ENCODE peak calls at places on chromosomes 3 and 15, in seven cellular contexts. E is RWPE2; S is pancreas; Z is esophagus squamous epithelium; T is CD4-positive, alpha-beta memory T cell; R is adrenal gland; M is left ventricle myocardium inferior. G is an unnamed sample.

GRCh38 chr3:55818485-55818884 is 331.4 kb upstream of the WNT5A start:
- DNase-seq in E (no peak), T (no peak), R (no peak), Z (no peak), M (no peak), S (no peak), G (no peak)

GRCh38 chr3:194323785-194324735 is 27.1 kb downstream of the CPN2 start:
- DNase-seq in S (no peak), E (no peak), M (peak; percentile 89), T (peak; percentile 43), Z (no peak), R (peak; percentile 47), G (peak; percentile 62)

GRCh38 chr15:59991919-59992318 is 12.2 kb upstream of the FOXB1 start:
- DNase-seq in T (no peak), Z (no peak), R (no peak), E (no peak), S (no peak), M (no peak), G (no peak)

GRCh38 chr15:45242289-45242688 is 9.7 kb upstream of the SLC28A2 start:
- DNase-seq in Z (no peak), R (no peak), M (no peak), S (no peak), T (peak; percentile 0), E (no peak), G (no peak)

GRCh38 chr3:193605876-193606275 is 12.9 kb downstream of the OPA1 start:
- DNase-seq in M (no peak), R (peak; percentile 50), Z (no peak), S (no peak), T (peak; percentile 51), E (no peak), G (peak; percentile 56)

GRCh38 chr3:55486101-55486856 is 827 bp downstream of the WNT5A start:
- DNase-seq in R (no peak), Z (no peak), E (peak; percentile 70), M (peak; percentile 70), S (peak; percentile 87), T (no peak), G (no peak)

GRCh38 chr15:70471517-70471916 is 291.8 kb downstream of the UACA start:
- DNase-seq in R (no peak), M (no peak), E (no peak), T (no peak), S (no peak), Z (no peak), G (no peak)

GRCh38 chr3:6770376-6770648 is 90.6 kb upstream of the GRM7 start:
- DNase-seq in S (no peak), Z (no peak), M (no peak), R (no peak), T (no peak), E (no peak), G (no peak)

GRCh38 chr15:81002254-81003022 is 1.7 kb downstream of the TLNRD1 start:
- DNase-seq in E (peak; percentile 76), R (peak; percentile 41), S (peak; percentile 60), Z (no peak), M (peak; percentile 27), T (peak; percentile 23), G (no peak)

GRCh38 chr3:171226794-171227193 is 200.3 kb upstream of the SLC2A2 start:
- DNase-seq in Z (no peak), T (no peak), E (no peak), M (no peak), R (no peak), S (no peak), G (no peak)

GRCh38 chr3:111761309-111761795 is 97.7 kb upstream of the PHLDB2 start:
- DNase-seq in T (no peak), S (no peak), M (no peak), R (no peak), E (peak; percentile 80), Z (no peak), G (no peak)

GRCh38 chr3:30724863-30725262 is 118.5 kb downstream of the TGFBR2 start:
- DNase-seq in M (no peak), S (no peak), E (no peak), Z (no peak), T (no peak), R (no peak), G (no peak)

GRCh38 chr3:39408493-39409372 is 2.2 kb downstream of the RPSA start:
- DNase-seq in E (no peak), T (peak; percentile 34), Z (no peak), S (no peak), R (no peak), M (no peak), G (no peak)

GRCh38 chr3:149967067-149967685 is 3.5 kb downstream of the PFN2 start:
- DNase-seq in M (no peak), R (no peak), E (no peak), S (no peak), T (peak; percentile 36), Z (no peak), G (peak; percentile 46)
- H3K4me3 ChIP-seq in M (peak overlapping the region; percentile 95), R (no peak overlapping the region), E (no peak overlapping the region), S (no peak overlapping the region), T (no peak overlapping the region), Z (no peak overlapping the region), G (no peak overlapping the region)

GRCh38 chr3:26621176-26621575 is 1.4 kb upstream of the LRRC3B start:
- DNase-seq in S (no peak), Z (no peak), T (no peak), E (no peak), R (no peak), M (no peak), G (no peak)
- H3K4me3 ChIP-seq in S (no peak overlapping the region), Z (no peak overlapping the region), T (no peak overlapping the region), E (no peak overlapping the region), R (no peak overlapping the region), M (no peak overlapping the region), G (no peak overlapping the region)

GRCh38 chr15:68806220-68807105 is 14.2 kb downstream of the ANP32A start:
- DNase-seq in S (no peak), E (peak; percentile 54), M (no peak), Z (no peak), T (no peak), R (peak; percentile 4), G (no peak)

GRCh38 chr15:68807249-68807648 is 13.4 kb downstream of the ANP32A start:
- DNase-seq in Z (no peak), T (no peak), R (no peak), M (no peak), S (no peak), E (peak; percentile 55), G (no peak)

GRCh38 chr15:68809517-68809916 is 11.2 kb downstream of the ANP32A start:
- DNase-seq in S (no peak), Z (no peak), E (no peak), T (no peak), R (no peak), M (no peak), G (no peak)

GRCh38 chr15:68808091-68808490 is 12.6 kb downstream of the ANP32A start:
- DNase-seq in M (no peak), R (no peak), T (no peak), S (no peak), E (no peak), Z (no peak), G (no peak)

GRCh38 chr15:68808770-68809169 is 11.9 kb downstream of the ANP32A start:
- DNase-seq in E (no peak), T (no peak), R (no peak), S (no peak), Z (no peak), M (no peak), G (no peak)
- H3K4me3 ChIP-seq in E (no peak overlapping the region), T (no peak overlapping the region), R (no peak overlapping the region), S (no peak overlapping the region), Z (no peak overlapping the region), M (no peak overlapping the region), G (no peak overlapping the region)

DNA sequence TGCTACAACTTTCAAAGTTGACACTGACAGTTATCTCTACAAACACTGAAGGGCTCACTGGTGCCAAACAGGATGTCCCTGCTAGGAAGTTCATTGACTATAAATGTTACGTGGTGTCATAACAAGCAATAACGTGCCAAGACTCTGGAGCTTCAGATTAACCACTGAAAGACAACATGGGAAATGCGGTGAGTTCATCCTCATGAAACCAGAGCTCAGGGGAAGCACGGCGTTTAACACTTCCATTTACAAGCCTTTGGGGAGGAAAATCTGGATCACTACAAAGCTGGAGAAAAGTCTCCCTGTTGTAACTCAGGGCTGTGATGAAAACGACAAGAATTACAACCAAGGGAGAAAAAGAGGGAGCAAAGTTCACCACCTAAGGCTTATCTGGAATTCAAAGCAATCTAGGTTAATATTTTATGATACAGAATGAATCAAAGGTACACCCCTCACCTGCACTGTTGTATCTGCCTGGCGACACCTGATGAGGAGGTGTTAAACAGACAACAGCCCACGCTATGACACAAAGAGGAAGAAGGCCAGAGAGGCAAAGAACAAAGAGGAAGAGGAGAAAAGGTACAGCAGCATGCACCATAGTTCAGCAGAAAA is 27.0 kb downstream of the SHQ1 start:
- DNase-seq in E (no peak), T (no peak), R (no peak), S (no peak), Z (no peak), M (no peak), G (no peak)
- H3K4me3 ChIP-seq in E (no peak overlapping the region), T (no peak overlapping the region), R (no peak overlapping the region), S (no peak overlapping the region), Z (no peak overlapping the region), M (peak overlapping the region; percentile 17), G (no peak overlapping the region)

GRCh38 chr3:98712726-98713125 is 50.4 kb upstream of the ST3GAL6 start:
- DNase-seq in T (no peak), S (no peak), R (no peak), E (no peak), M (no peak), Z (no peak), G (no peak)
- H3K4me3 ChIP-seq in T (no peak overlapping the region), S (no peak overlapping the region), R (no peak overlapping the region), E (no peak overlapping the region), M (no peak overlapping the region), Z (no peak overlapping the region), G (no peak overlapping the region)

DNA sequence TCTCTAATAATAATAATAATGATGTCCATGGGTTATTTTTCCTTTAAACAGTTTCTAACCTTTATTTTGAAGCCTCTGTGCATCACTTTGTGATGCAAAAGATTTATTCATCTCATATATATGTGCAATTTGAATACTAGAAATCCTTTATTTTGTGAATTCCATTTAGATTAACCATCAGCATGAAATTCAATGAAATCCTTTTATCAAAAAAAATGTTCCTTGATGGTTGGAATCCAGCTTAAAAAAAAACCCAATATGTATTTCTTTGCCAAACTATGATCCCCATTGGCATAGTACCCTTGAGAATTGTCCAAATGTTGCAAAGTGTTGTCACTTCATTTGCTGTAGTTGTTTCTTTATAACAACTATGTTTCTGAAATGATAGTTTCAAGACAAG is 7.4 kb downstream of the TBC1D23 start:
- DNase-seq in E (no peak), R (no peak), S (no peak), M (no peak), Z (no peak), T (no peak), G (no peak)
- H3K4me3 ChIP-seq in E (no peak overlapping the region), R (no peak overlapping the region), S (no peak overlapping the region), M (no peak overlapping the region), Z (no peak overlapping the region), T (no peak overlapping the region), G (no peak overlapping the region)

DNA sequence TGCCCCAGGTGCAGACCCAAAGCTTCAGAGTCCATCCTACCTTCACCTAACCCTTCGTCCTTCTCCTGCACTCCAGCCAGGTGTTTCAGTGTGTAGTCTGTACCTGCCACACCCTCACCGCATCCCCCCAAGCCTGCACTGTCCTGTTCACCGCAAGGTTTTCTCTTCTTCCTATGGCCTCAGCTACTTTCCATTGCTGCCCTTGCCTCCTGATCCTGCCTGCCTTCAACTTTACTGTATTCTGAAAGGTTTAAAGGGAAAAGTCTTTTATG is 9.3 kb downstream of the GPR160 start:
- DNase-seq in Z (no peak), R (no peak), S (no peak), T (no peak), E (no peak), M (no peak), G (no peak)
- H3K4me3 ChIP-seq in Z (no peak overlapping the region), R (no peak overlapping the region), S (no peak overlapping the region), T (no peak overlapping the region), E (no peak overlapping the region), M (no peak overlapping the region), G (no peak overlapping the region)